ENCODE peak calls at places on chromosome 1, in seven cellular contexts. J, T, X, D, M, L and U are unnamed samples.

GRCh38 chr1:11842154-11843041 is 5.2 kb downstream of the NPPA start:
- DNase-seq in X (no peak), M (no peak), T (no peak), J (no peak), D (peak; percentile 40), L (no peak), U (no peak)

GRCh38 chr1:226064816-226065248 is 2.3 kb downstream of the H3-3A start:
- DNase-seq in X (no peak), D (peak; percentile 42), J (peak; percentile 70), L (no peak), T (peak; percentile 50), M (no peak), U (peak; percentile 52)

GRCh38 chr1:111227875-111228747 is 598 bp downstream of the CHI3L2 start:
- DNase-seq in L (no peak), D (no peak), M (peak; percentile 71), T (peak; percentile 13), X (peak; percentile 52), J (no peak), U (peak; percentile 31)

GRCh38 chr1:166307261-166308188 is 140.7 kb upstream of the FAM78B start:
- DNase-seq in J (no peak), T (no peak), L (no peak), D (no peak), M (no peak), X (no peak), U (no peak)

GRCh38 chr1:160189649-160190625 is at the start of gene CASQ1:
- DNase-seq in L (no peak), J (no peak), D (no peak), M (no peak), X (peak; percentile 59), T (peak; percentile 17), U (peak; percentile 59)

GRCh38 chr1:28811766-28812668 is at the start of gene OPRD1:
- DNase-seq in L (no peak), T (no peak), X (no peak), J (peak; percentile 69), M (no peak), D (no peak), U (no peak)

GRCh38 chr1:220764757-220765156 is 16.6 kb downstream of the MTARC2 start:
- DNase-seq in T (no peak), D (no peak), X (no peak), J (no peak), M (no peak), L (no peak), U (no peak)

GRCh38 chr1:54255026-54255425 is 55.1 kb downstream of the MRPL37 start:
- DNase-seq in T (no peak), M (no peak), L (no peak), X (no peak), J (no peak), D (no peak), U (no peak)

GRCh38 chr1:50110656-50111055 is 1.9 kb downstream of the ELAVL4 start:
- DNase-seq in D (no peak), T (no peak), J (peak; percentile 72), M (no peak), X (no peak), L (no peak), U (no peak)

GRCh38 chr1:178921499-178921898 is 50.6 kb upstream of the ANGPTL1 start:
- DNase-seq in J (no peak), X (no peak), M (no peak), T (no peak), D (no peak), L (no peak), U (no peak)

GRCh38 chr1:29761159-29761928 is 525.0 kb downstream of the PTPRU start:
- DNase-seq in M (no peak), X (no peak), L (peak; percentile 63), D (no peak), J (no peak), T (no peak), U (no peak)

GRCh38 chr1:32813941-32814739 is 3.0 kb downstream of the YARS1 start:
- DNase-seq in T (no peak), M (peak; percentile 64), L (no peak), D (peak; percentile 45), J (no peak), X (no peak), U (no peak)

GRCh38 chr1:233843523-233844204 is 60.8 kb upstream of the SLC35F3 start:
- DNase-seq in J (no peak), D (no peak), M (no peak), T (no peak), L (no peak), X (no peak), U (no peak)

GRCh38 chr1:22150923-22151322 is 8.0 kb upstream of the WNT4 start:
- DNase-seq in X (no peak), J (no peak), M (no peak), T (no peak), L (no peak), D (no peak), U (no peak)

GRCh38 chr1:194647118-194647517 is 1460.7 kb upstream of the B3GALT2 start:
- DNase-seq in L (no peak), D (no peak), J (no peak), M (no peak), T (no peak), X (no peak), U (no peak)

GRCh38 chr1:119294728-119295127 is 73.9 kb upstream of the HAO2 start:
- DNase-seq in J (peak; percentile 64), T (no peak), X (no peak), L (no peak), D (no peak), M (no peak), U (no peak)

GRCh38 chr1:110084226-110085078 is 14.0 kb upstream of the ALX3 start:
- DNase-seq in D (peak; percentile 49), X (no peak), M (no peak), T (peak; percentile 24), L (no peak), J (peak; percentile 60), U (peak; percentile 72)

GRCh38 chr1:32818804-32819541 is 1.5 kb downstream of the S100PBP start:
- DNase-seq in T (no peak), J (no peak), X (no peak), L (no peak), M (no peak), D (no peak), U (no peak)

GRCh38 chr1:7248402-7248805 is 463.1 kb downstream of the CAMTA1 start:
- DNase-seq in M (no peak), J (no peak), D (no peak), L (no peak), T (no peak), X (no peak), U (no peak)

GRCh38 chr1:214281902-214282695 is 1.1 kb downstream of the SMYD2 start:
- DNase-seq in D (peak; percentile 40), L (no peak), X (peak; percentile 68), M (peak; percentile 34), T (no peak), J (no peak), U (peak; percentile 57)

GRCh38 chr1:25091671-25092070 is 140.6 kb downstream of the SYF2 start:
- DNase-seq in X (no peak), D (no peak), J (no peak), T (no peak), L (no peak), M (no peak), U (no peak)

GRCh38 chr1:61055110-61055614 is 27.2 kb upstream of the NFIA start:
- DNase-seq in X (no peak), J (no peak), T (no peak), M (no peak), L (no peak), D (no peak), U (peak; percentile 47)

DNA sequence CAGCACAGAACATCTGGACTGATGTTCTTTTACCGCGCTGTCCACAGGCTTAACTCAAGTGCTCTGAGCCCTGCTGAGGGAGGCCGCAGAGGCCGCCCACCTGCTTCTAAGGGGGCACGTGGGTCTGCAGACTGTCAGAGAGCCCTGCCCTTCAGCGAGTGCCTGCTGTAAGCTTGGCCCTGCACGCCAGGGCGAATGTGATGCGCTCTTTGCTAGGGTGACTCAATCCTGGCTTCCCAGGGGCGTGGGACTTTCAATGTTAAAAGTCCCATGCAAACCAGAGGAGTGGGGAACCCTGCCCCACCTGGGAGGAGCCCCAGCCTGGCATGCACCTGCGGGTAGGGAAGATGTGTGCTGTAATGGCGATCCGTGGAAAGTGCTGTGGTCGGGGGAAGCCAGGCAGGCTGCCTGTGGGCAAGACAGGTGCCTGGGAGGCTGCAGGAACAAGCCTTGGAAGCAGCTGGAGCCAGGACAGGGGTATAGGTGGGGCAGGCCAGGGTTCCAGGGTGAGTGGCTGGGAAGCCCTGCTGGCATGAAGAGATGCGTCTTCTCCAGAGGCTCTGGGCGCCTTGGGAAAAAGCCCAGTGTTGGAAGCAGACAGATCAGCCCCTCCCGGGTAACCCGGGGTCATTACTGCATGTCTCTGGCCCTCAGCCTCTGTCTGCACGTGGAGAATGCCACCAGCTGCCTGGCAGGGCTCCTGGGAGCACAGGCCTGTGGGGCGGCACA is 592 bp upstream of the PANK4 start:
- DNase-seq in L (no peak), D (no peak), M (no peak), J (no peak), T (no peak), X (no peak), U (no peak)
- H3K4me1 ChIP-seq in L (peaks cover 84% of the 10 kb centered on the region), D (peaks cover 79% of the 10 kb centered on the region), M (peaks cover 20% of the 10 kb centered on the region), J (peaks cover 19% of the 10 kb centered on the region), T (peaks cover 19% of the 10 kb centered on the region), X (peaks cover 46% of the 10 kb centered on the region), U (peaks cover 82% of the 10 kb centered on the region)

GRCh38 chr1:15177710-15178166 is 24.2 kb downstream of the TMEM51 start:
- DNase-seq in T (no peak), J (no peak), M (no peak), X (no peak), L (no peak), D (no peak), U (no peak)
- TF ChIP-seq POLR2AphosphoS5 in T (no peak), J (no peak), M (no peak), X (no peak), L (no peak), D (no peak), U (no peak)

GRCh38 chr1:154837034-154837678 is 32.9 kb downstream of the KCNN3 start:
- DNase-seq in J (no peak), X (no peak), L (no peak), D (no peak), T (no peak), M (no peak), U (peak; percentile 30)
- H3K4me1 ChIP-seq in J (peaks cover 17% of the 10 kb centered on the region), X (no peaks in the 10 kb centered on the region), L (no peaks in the 10 kb centered on the region), D (peaks cover 31% of the 10 kb centered on the region), T (no peaks in the 10 kb centered on the region), M (no peaks in the 10 kb centered on the region), U (peaks cover 13% of the 10 kb centered on the region)

DNA sequence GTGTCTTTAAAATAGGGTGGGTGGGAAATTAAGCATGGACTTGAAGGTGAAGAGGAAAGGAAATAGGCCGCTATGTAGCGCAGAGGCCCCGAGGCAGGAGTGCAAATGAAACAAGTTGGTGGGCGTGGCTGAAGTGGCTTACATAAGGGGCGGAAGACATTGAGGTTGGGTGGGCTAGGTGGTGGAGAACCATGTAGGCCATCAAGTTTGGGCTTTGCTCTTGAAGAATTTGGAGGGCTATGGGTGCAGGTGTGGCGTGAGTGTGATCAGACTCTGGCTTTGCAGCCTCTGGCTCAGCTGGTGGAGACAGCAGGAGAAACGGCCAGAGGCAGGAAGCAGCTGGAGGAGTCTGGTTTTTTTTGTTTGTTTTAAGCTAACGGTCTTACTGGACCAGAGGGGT is 6.7 kb downstream of the SLFNL1 start:
- DNase-seq in L (no peak), M (no peak), X (no peak), J (no peak), T (no peak), D (no peak), U (no peak)
- TF ChIP-seq POLR2AphosphoS5 in L (no peak), M (no peak), X (no peak), J (no peak), T (no peak), D (no peak), U (no peak)